ENCODE peak calls at places on chromosomes 4 and X, in ten cellular contexts. D is psoas muscle; S is SJSA1; E is breast epithelium; W is naive thymus-derived CD4-positive, alpha-beta T cell; C is body of pancreas; O is GM23248; X is lung; I is fibroblast of lung; M is pancreas. G is an unnamed sample. For H3K9me3, the result is how much of the 10 kb centered on the place peaks cover.

GRCh38 chrX:42996861-42997260 is 218.9 kb upstream of the PPP1R2C start:
- DNase-seq in S (no peak), C (no peak), O (no peak), M (no peak), D (no peak), W (no peak), E (no peak), X (no peak), I (no peak), G (no peak)

GRCh38 chr4:150358691-150359090 is 223.3 kb upstream of the MAB21L2 start:
- DNase-seq in I (no peak), M (no peak), W (no peak), E (no peak), D (no peak), X (no peak), S (no peak), O (no peak), C (no peak), G (no peak)

GRCh38 chr4:62709618-62710252 is 1509.6 kb downstream of the ADGRL3 start:
- DNase-seq in E (no peak), C (no peak), M (no peak), O (peak), I (peak), D (no peak), S (no peak), X (no peak), W (no peak), G (peak)

GRCh38 chr4:62399242-62399641 is 1199.1 kb downstream of the ADGRL3 start:
- DNase-seq in C (no peak), S (no peak), W (no peak), D (no peak), O (no peak), M (no peak), E (no peak), X (no peak), I (peak), G (peak)

GRCh38 chrX:97332963-97333362 is 449.3 kb downstream of the RPA4 start:
- DNase-seq in I (no peak), M (no peak), D (no peak), E (no peak), X (no peak), C (no peak), W (no peak), O (peak), S (no peak), G (peak)

GRCh38 chrX:56089376-56089775 is 142.8 kb upstream of the KLF8 start:
- DNase-seq in C (no peak), E (no peak), O (no peak), X (no peak), W (no peak), M (no peak), D (no peak), I (no peak), S (no peak), G (no peak)

GRCh38 chr4:23237771-23238170 is 545.0 kb downstream of the GBA3 start:
- DNase-seq in D (peak), M (peak), O (no peak), X (no peak), C (peak), S (no peak), E (no peak), I (peak), W (no peak), G (no peak)

GRCh38 chrX:36434521-36434920 is 515.0 kb downstream of the CFAP47 start:
- DNase-seq in W (no peak), D (no peak), C (no peak), I (peak), M (no peak), X (no peak), O (no peak), E (no peak), S (no peak), G (peak)

GRCh38 chrX:24019448-24019847 is 7.5 kb downstream of the KLHL15 start:
- DNase-seq in O (no peak), C (no peak), X (no peak), M (no peak), I (no peak), W (no peak), D (no peak), S (no peak), E (no peak), G (no peak)

GRCh38 chr4:156294577-156294976 is 340.9 kb upstream of the CTSO start:
- DNase-seq in S (peak), C (no peak), X (no peak), I (peak), D (no peak), W (no peak), O (peak), E (no peak), M (no peak), G (peak)

GRCh38 chrX:47915886-47916493 is 79.3 kb downstream of the ZNF81 start:
- DNase-seq in W (no peak), E (no peak), X (no peak), D (no peak), I (no peak), O (no peak), S (no peak), C (no peak), M (no peak), G (no peak)
- H3K9me3 ChIP-seq in W (under half), E (half or more), X (under half), D (half or more), I (under half), O (under half), S (under half), C (under half), M (under half), G (under half)

GRCh38 chrX:102712216-102712966 is at the start of gene GPRASP2:
- DNase-seq in E (peak), X (peak), O (peak), M (peak), S (peak), W (no peak), I (no peak), C (peak), D (peak), G (peak)
- H3K27ac ChIP-seq in E (peak), X (peak), O (peak), M (peak), S (no peak), W (peak), I (peak), C (peak), D (peak), G (no peak)

DNA sequence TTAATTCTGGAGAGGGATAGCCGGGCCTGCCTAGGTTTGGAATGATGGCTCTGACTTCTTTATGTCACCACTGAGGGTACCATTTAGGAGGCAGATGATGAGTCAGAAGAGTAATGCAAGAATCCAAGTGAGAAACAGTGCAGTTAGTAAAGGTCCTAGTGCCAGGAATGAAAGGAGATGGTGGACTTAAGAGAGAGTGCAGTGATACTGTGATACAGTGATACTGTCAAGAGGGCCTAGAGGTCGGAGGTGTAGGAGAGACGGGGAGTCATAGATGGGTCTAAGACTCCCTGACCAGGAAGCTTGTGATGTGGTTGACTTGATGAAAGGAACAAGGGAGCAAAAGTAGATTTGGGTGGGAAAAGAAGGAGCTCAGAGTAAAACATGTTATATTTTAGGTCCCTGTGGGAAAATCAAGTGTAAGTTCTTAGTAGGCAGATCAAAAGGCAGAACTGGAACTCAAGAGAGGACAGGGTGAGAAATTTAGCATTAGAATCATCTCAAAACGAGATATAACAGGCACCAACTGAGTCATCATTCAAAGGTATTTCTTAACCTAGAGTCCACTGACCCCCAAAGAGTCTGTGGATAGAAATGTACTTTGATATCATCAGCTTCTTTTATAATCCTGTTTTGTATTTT is 85.0 kb downstream of the NFKB1 start:
- DNase-seq in C (no peak), O (no peak), E (no peak), M (no peak), D (no peak), X (no peak), I (no peak), W (no peak), S (no peak), G (no peak)
- H3K9me3 ChIP-seq in C (under half), O (under half), E (under half), M (under half), D (under half), X (under half), I (under half), W (under half), S (under half), G (under half)

DNA sequence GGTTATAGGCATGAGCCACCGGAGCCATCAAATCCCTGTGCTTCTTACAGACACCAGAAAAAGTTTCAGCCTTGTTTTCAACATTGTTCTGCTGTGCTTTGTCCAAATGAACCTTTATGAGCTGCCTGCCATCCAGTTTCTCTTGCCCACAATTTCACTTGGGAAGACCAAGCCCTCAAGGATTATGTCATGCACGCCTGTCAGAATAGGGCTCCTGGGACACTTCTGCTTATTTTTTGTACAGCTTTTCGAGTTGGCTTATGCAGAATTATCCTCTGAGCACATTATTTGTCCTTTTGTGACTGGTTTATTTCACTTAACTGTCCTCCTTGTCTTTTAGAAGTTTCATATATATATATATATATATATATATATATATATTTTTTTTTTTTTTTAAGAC is 16.2 kb downstream of the UBE2K start:
- DNase-seq in E (no peak), I (no peak), D (no peak), S (no peak), C (no peak), W (no peak), O (peak), X (peak), M (no peak), G (no peak)
- H3K27ac ChIP-seq in E (no peak), I (peak), D (no peak), S (no peak), C (no peak), W (no peak), O (peak), X (no peak), M (no peak), G (no peak)

GRCh38 chr4:646460-646859 is 21.1 kb downstream of the PDE6B start:
- DNase-seq in M (no peak), E (no peak), I (no peak), X (no peak), O (no peak), C (no peak), W (no peak), D (no peak), S (no peak), G (no peak)
- H3K9me3 ChIP-seq in M (under half), E (under half), I (under half), X (under half), O (under half), C (under half), W (under half), D (under half), S (under half), G (under half)

DNA sequence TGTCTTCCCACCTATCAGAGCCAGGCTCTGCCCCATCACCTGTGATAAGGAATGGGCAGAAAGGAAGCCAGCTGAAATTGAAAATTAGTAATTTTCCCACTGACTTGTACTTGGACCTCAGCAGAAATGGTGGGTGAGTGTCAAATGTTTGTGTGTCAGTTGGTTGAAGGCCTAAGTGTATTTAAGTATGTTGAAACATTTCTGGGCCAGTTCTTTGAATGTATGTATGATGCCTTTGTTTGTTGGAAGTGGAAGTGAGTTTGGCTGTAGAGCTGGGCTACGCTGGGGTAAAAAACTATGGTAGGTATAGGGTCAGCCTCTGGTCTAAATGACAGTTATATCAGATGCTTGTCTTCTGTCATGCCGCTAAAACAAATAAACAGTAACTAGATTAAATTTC is 27.7 kb downstream of the JADE1 start:
- DNase-seq in W (no peak), E (no peak), I (no peak), M (no peak), S (no peak), D (no peak), C (no peak), X (no peak), O (no peak), G (no peak)
- H3K27ac ChIP-seq in W (no peak), E (no peak), I (no peak), M (no peak), S (no peak), D (peak), C (no peak), X (peak), O (no peak), G (no peak)

GRCh38 chrX:145729635-145730034 is 88.0 kb upstream of the SLITRK2 start:
- DNase-seq in M (no peak), C (no peak), I (peak), D (no peak), E (no peak), S (no peak), X (no peak), W (no peak), O (no peak), G (peak)
- H3K9me3 ChIP-seq in M (under half), C (under half), I (under half), D (under half), E (under half), S (under half), X (under half), W (under half), O (under half), G (under half)

DNA sequence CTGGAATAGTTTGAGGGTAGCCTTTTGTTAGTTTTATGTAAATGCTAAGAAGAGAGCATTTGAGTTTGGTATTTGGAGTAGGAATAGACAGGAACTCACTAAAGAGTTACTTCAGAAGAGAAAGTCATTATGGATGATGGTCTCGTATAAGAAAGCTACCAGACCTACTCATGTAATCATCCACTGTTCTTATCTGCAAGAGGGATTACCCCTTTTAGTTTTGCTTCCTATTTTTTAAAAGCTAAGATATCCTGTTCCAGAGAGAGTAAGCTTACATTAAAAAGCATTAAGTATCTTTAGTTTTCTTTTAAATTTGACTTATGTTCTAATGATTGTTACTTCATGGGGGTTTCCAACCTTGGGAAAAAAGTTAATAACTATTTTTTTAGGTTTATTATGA is 12.5 kb upstream of the ART3 start:
- DNase-seq in O (no peak), M (no peak), X (no peak), I (no peak), C (no peak), S (no peak), E (no peak), D (no peak), W (no peak), G (no peak)
- H3K27ac ChIP-seq in O (no peak), M (no peak), X (no peak), I (no peak), C (no peak), S (no peak), E (no peak), D (no peak), W (no peak), G (no peak)

GRCh38 chr4:385934-386707 is 48.5 kb downstream of the ZNF141 start:
- DNase-seq in S (no peak), X (no peak), M (no peak), E (no peak), D (no peak), O (no peak), C (no peak), I (no peak), W (no peak), G (no peak)
- H3K9me3 ChIP-seq in S (under half), X (under half), M (under half), E (half or more), D (half or more), O (under half), C (half or more), I (under half), W (half or more), G (under half)

G was measured in PC-3.